ENCODE peak calls at places on chromosomes 16 and 17, in six cellular contexts. K, V, E, B, S and D are unnamed samples.

GRCh38 chr17:9150407-9151090 is 129.2 kb downstream of the NTN1 start:
- DNase-seq in K (no peak), V (no peak), E (no peak), B (no peak), S (no peak), D (no peak)

GRCh38 chr17:79862771-79863440 is 23.7 kb upstream of the CBX4 start:
- DNase-seq in K (no peak), V (no peak), E (no peak), B (no peak), S (no peak), D (peak; percentile 37)

GRCh38 chr17:80283116-80283852 is 22.6 kb downstream of the RNF213 start:
- DNase-seq in K (no peak), V (peak; percentile 35), E (no peak), B (no peak), S (no peak), D (no peak)

GRCh38 chr17:29838961-29839360 is 91.1 kb downstream of the SSH2 start:
- DNase-seq in K (peak; percentile 61), V (no peak), E (no peak), B (peak; percentile 92), S (no peak), D (peak; percentile 31)

GRCh38 chr16:55367796-55368195 is 43.8 kb downstream of the IRX6 start:
- DNase-seq in K (no peak), V (no peak), E (no peak), B (no peak), S (no peak), D (no peak)

GRCh38 chr17:47895254-47895855 is 681 bp upstream of the SP2 start:
- DNase-seq in K (no peak), V (no peak), E (peak; percentile 75), B (no peak), S (peak; percentile 34), D (no peak)

GRCh38 chr17:79645022-79645776 is 34.3 kb upstream of the RBFOX3 start:
- DNase-seq in K (no peak), V (peak; percentile 34), E (peak; percentile 38), B (no peak), S (no peak), D (no peak)

GRCh38 chr17:80891096-80892018 is 100.3 kb upstream of the CHMP6 start:
- DNase-seq in K (peak; percentile 99), V (peak; percentile 57), E (no peak), B (no peak), S (no peak), D (no peak)

GRCh38 chr17:4488989-4489595 is 9.6 kb upstream of the SPNS2 start:
- DNase-seq in K (no peak), V (no peak), E (no peak), B (no peak), S (no peak), D (no peak)

GRCh38 chr16:88706965-88707871 is 915 bp downstream of the CTU2 start:
- DNase-seq in K (peak; percentile 5), V (no peak), E (no peak), B (no peak), S (no peak), D (no peak)

GRCh38 chr17:75478508-75478907 is 22.1 kb downstream of the TMEM94 start:
- DNase-seq in K (no peak), V (no peak), E (no peak), B (no peak), S (no peak), D (no peak)

GRCh38 chr17:29390856-29391631 is 881 bp downstream of the TAOK1 start:
- DNase-seq in K (peak; percentile 74), V (peak; percentile 55), E (no peak), B (peak; percentile 51), S (peak; percentile 16), D (no peak)

GRCh38 chr17:44707755-44708400 is 587 bp upstream of the DBF4B start:
- DNase-seq in K (no peak), V (no peak), E (no peak), B (no peak), S (no peak), D (no peak)

GRCh38 chr16:10226672-10227306 is 44.6 kb upstream of the GRIN2A start:
- DNase-seq in K (no peak), V (no peak), E (no peak), B (no peak), S (no peak), D (no peak)

GRCh38 chr16:10228779-10229178 is 46.6 kb upstream of the GRIN2A start:
- DNase-seq in K (no peak), V (no peak), E (no peak), B (no peak), S (no peak), D (no peak)

GRCh38 chr16:10232757-10233156 is 50.5 kb upstream of the GRIN2A start:
- DNase-seq in K (no peak), V (no peak), E (no peak), B (no peak), S (no peak), D (no peak)

GRCh38 chr16:10225653-10226052 is 43.4 kb upstream of the GRIN2A start:
- DNase-seq in K (no peak), V (no peak), E (no peak), B (no peak), S (no peak), D (no peak)

DNA sequence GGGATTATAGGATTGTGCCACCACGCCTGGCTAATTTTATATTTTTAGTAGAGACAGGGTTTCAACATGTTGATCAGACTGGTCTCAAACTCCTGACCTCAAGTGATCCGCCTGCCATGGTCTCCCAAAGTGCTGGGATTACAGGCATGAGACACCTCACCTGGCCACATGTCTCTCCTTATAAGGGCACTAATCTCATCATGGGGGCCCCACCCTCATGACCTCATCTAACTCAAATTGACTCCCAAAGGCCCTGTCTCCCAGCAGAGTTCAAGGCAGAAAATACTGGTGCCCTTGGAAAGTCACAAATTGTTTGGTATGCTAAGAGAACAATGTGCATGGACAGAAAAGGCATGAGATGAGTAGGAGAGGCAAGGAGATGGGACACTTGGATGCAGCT is 49.3 kb upstream of the GRIN2A start:
- DNase-seq in K (no peak), V (no peak), E (no peak), B (no peak), S (no peak), D (no peak)
- H3K27ac ChIP-seq in K (no peak overlapping the region), V (no peak overlapping the region), E (no peak overlapping the region), B (no peak overlapping the region), S (no peak overlapping the region), D (no peak overlapping the region)

GRCh38 chr17:58082870-58083490 is at the start of gene DYNLL2:
- DNase-seq in K (peak; percentile 87), V (peak; percentile 97), E (peak; percentile 90), B (peak; percentile 99), S (peak; percentile 96), D (peak; percentile 92)

GRCh38 chr17:58083491-58084316 is 485 bp downstream of the DYNLL2 start:
- DNase-seq in K (peak; percentile 77), V (peak; percentile 89), E (no peak), B (peak; percentile 35), S (peak; percentile 79), D (peak; percentile 63)

GRCh38 chr17:58079300-58080033 is 3.8 kb upstream of the DYNLL2 start:
- DNase-seq in K (no peak), V (no peak), E (no peak), B (no peak), S (no peak), D (no peak)

GRCh38 chr17:58082341-58082869 is 814 bp upstream of the DYNLL2 start:
- DNase-seq in K (no peak), V (no peak), E (no peak), B (no peak), S (no peak), D (no peak)

GRCh38 chr17:58081641-58082340 is 1.4 kb upstream of the DYNLL2 start:
- DNase-seq in K (no peak), V (no peak), E (no peak), B (no peak), S (no peak), D (no peak)
- H3K4me3 ChIP-seq in K (no peak overlapping the region), V (no peak overlapping the region), E (no peak overlapping the region), B (no peak overlapping the region), S (no peak overlapping the region), D (no peak overlapping the region)

DNA sequence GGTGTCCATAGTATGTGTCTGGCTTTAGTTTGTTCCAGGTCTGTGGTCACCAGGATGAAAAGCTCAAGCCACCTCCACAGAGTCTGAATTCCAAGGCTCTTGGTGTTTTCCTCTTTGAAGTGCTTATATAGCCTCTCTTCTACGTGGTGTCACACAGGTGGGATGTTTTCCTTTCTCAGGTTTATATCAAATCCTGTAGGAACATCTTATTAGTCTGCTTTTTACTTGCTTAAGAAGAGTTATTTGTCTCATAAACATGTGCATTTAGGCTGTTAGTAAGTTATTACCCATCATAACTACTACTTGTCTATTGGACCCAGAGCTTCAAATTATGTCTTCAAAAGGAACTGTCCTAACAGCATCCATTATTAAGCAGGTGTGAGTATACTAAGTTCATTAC is at the start of gene KRT39:
- DNase-seq in K (no peak), V (no peak), E (no peak), B (no peak), S (no peak), D (no peak)
- H3K27ac ChIP-seq in K (no peak within 1 kb of the TSS), V (no peak within 1 kb of the TSS), E (no peak within 1 kb of the TSS), B (no peak within 1 kb of the TSS), S (no peak within 1 kb of the TSS), D (no peak within 1 kb of the TSS)

DNA sequence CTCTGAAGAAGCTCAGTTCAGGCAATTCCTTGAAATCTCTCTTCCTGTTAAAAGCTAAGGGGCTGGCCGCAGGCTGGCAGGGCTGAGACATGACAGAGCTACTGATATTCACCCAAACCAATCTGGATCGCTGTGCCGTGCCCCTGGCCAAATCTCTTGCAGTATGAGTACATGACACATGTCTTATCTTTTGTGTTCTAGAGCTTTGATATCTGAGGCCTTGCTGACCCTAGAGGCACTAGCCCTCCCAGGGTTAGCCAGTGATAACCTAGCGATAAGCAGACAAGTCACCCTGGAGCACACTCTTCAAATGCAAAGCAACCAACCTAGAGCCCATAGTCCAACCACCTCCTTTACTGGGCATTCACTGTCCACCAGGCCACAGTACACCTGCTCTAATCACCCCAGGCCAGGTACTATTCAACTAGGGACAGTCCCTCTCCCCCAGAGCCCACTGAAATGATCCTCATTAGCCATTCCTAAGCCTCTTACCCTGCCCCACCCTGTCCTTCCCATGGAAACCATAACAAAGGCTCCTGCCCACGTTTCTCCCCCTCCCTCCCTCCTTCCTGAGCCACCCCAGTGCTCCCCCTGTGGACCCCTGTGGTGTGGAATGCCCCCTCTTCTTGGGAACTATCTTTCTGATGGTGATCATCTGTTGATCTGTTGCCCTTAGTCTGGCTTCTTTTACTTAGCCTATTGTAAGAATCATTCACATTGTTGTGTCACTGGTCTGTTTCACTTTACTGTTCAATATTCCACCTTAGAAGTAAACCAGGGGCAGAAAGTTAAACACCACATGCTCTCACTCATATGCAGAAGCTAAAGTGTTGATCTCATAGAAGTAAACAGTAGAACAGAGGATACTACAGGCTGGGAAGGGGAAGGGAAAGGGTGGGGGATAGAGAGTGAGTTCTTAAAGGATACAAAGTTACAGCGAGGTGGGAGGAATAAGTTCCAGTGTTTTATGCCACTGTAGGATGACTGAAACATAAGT is 52.5 kb downstream of the TEKT5 start:
- DNase-seq in K (no peak), V (no peak), E (no peak), B (peak; percentile 85), S (no peak), D (no peak)
- H3K4me3 ChIP-seq in K (no peak overlapping the region), V (no peak overlapping the region), E (no peak overlapping the region), B (no peak overlapping the region), S (no peak overlapping the region), D (no peak overlapping the region)